ENCODE peak calls at places on chromosomes 6 and 20, in nine cellular contexts. Y is ovary, P is tibial nerve, Z is K562, O is transverse colon, I is SK-N-SH, U is sigmoid colon, R is stomach, B is HepG2. E is an unnamed sample. For H3K27me3 and H3K36me3, the result is how much of the 10 kb centered on the place peaks cover.

GRCh38 chr6:81969814-81970213 is 217.3 kb upstream of the TENT5A start:
- DNase-seq in U (no peak), R (no peak), I (no peak), P (no peak), Y (no peak), O (no peak), Z (no peak), B (no peak), E (no peak)

GRCh38 chr6:116217069-116217468 is 36.8 kb downstream of the TSPYL4 start:
- DNase-seq in O (no peak), U (no peak), P (no peak), B (peak), Z (peak), I (no peak), R (no peak), Y (no peak), E (no peak)

GRCh38 chr6:141726158-141726557 is 406.6 kb upstream of the GJE1 start:
- DNase-seq in P (no peak), I (no peak), O (no peak), U (no peak), R (no peak), B (no peak), Y (no peak), Z (no peak), E (no peak)

GRCh38 chr20:1600736-1601135 is 19.1 kb downstream of the SIRPB1 start:
- DNase-seq in I (no peak), Y (no peak), P (no peak), R (no peak), B (no peak), Z (no peak), O (no peak), U (no peak), E (no peak)

GRCh38 chr6:77633993-77634392 is 18.8 kb upstream of the MEI4 start:
- DNase-seq in B (no peak), I (no peak), P (no peak), R (no peak), Y (no peak), O (no peak), U (no peak), Z (no peak), E (no peak)

GRCh38 chr6:53725791-53726575 is 60.4 kb upstream of the KLHL31 start:
- DNase-seq in P (peak), U (peak), B (peak), Z (peak), I (peak), R (peak), Y (peak), O (peak), E (peak)

GRCh38 chr20:44409132-44409600 is 53.7 kb downstream of the HNF4A start:
- DNase-seq in Z (no peak), U (no peak), P (no peak), O (no peak), Y (no peak), I (no peak), B (no peak), R (no peak), E (no peak)

GRCh38 chr20:61440548-61441055 is 188.5 kb downstream of the CDH4 start:
- DNase-seq in U (no peak), Y (no peak), I (no peak), B (no peak), O (no peak), Z (no peak), R (no peak), P (no peak), E (no peak)

GRCh38 chr6:44119704-44120262 is 7.5 kb downstream of the MRPL14 start:
- DNase-seq in I (no peak), B (no peak), Z (no peak), U (no peak), P (no peak), R (no peak), Y (no peak), O (no peak), E (no peak)

GRCh38 chr20:51906694-51907093 is 104.4 kb upstream of the SALL4 start:
- DNase-seq in P (no peak), B (peak), Y (no peak), U (no peak), R (no peak), Z (no peak), I (no peak), O (no peak), E (no peak)

GRCh38 chr6:145017516-145017915 is 717.8 kb downstream of the EPM2A start:
- DNase-seq in R (no peak), Y (no peak), I (no peak), B (no peak), Z (no peak), P (no peak), U (no peak), O (no peak), E (no peak)

GRCh38 chr20:32807706-32808105 is 12.0 kb upstream of the MAPRE1 start:
- DNase-seq in R (no peak), U (no peak), B (no peak), P (no peak), Z (no peak), Y (no peak), O (no peak), I (no peak), E (no peak)

GRCh38 chr6:28737750-28738395 is 185.9 kb downstream of the TRIM27 start:
- DNase-seq in Y (no peak), I (no peak), R (no peak), U (no peak), P (no peak), Z (peak), O (no peak), B (no peak), E (no peak)
- H3K27me3 ChIP-seq in Y (under half), I (half or more), R (under half), U (half or more), P (under half), Z (under half), O (half or more), B (half or more), E (half or more)

DNA sequence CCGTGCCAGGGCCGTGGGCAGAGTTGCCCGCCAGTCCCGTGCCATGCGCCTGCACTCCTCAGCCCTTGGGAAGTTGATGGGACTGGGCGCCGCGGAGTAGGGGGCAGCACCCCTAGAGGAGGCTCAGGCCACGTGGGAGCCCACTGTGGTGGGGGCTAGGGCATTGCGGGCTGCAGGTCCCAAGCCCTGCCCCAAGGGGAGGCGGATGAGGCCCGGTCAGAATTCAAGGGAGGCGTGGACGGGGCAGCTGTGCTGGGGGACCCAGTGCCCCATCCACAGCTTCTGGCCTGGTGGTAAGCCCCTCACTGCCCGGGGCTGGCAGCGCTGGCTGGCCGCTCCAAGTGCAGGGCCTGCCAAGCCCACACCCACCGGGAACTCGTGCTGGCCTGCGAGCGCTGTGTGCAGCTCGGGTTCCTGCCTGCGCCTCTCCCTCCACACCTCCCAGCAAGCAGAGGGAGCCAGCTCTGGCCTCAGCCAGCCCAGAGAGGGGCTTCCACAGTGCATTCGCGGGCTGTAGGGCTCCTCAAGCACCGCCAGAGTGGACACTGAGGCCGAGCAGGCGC is 317.8 kb downstream of the HAO1 start:
- DNase-seq in U (no peak), R (no peak), I (no peak), P (no peak), O (no peak), Z (no peak), B (no peak), Y (no peak), E (no peak)
- H3K36me3 ChIP-seq in U (under half), R (under half), I (under half), P (under half), O (under half), Z (under half), B (under half), Y (under half), E (under half)

GRCh38 chr20:41617059-41617921 is 887 bp downstream of the CHD6 start:
- DNase-seq in P (no peak), R (no peak), I (peak), Z (peak), O (peak), B (peak), U (peak), Y (peak), E (no peak)
- TF ChIP-seq EP300 in P (no peak), R (no peak), I (no peak), Z (no peak), O (no peak), B (no peak), U (no peak), Y (no peak), E (no peak)

GRCh38 chr20:46139243-46139889 is 21.3 kb downstream of the CD40 start:
- DNase-seq in O (no peak), U (no peak), P (no peak), R (no peak), Y (no peak), I (peak), B (no peak), Z (no peak), E (no peak)
- H3K27me3 ChIP-seq in O (half or more), U (half or more), P (under half), R (under half), Y (under half), I (under half), B (half or more), Z (under half), E (under half)

DNA sequence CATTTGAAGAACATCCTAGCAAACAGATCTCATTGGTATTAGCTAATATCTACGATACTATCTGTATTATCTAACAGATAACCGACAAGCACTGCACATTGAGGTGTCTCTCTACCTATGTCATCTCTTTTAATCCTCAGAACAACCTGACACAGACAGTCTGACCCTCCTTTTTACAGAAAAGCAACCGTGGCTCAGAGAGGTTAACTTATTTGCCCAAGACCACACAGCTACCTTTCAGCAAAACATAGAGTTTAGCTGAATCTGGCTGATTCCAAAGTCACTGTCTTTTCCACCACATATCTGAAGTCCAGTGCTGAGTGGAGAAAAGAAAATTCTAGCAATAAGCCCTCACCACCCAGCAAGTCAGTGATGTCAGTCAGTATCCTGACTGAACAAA is 358.7 kb upstream of the JARID2 start:
- DNase-seq in I (no peak), O (no peak), B (no peak), Y (no peak), U (no peak), R (no peak), Z (no peak), P (no peak), E (no peak)
- H3K36me3 ChIP-seq in I (under half), O (under half), B (under half), Y (under half), U (under half), R (under half), Z (under half), P (under half), E (under half)

DNA sequence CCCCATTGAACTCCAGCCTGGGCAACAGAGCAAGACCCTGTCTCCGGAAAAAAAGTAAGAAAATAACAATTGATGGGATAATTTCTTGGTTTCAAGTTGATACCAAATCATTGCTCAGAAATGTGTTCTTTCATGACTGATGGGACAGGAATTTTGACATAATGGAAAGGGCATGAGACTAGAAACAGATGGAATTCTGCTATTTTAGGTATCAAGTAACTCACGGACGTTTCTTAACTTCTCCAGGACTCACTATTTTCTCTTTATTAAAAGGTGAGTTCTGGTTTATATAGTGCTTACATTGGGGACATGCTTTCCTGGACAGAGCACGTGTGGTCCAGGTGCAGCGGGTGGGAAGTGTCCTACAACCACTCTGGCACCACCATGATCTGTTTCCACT is 6.0 kb upstream of the DSP start:
- DNase-seq in O (no peak), Y (no peak), P (no peak), U (no peak), B (no peak), Z (no peak), I (no peak), R (no peak), E (no peak)
- TF ChIP-seq EP300 in O (no peak), Y (no peak), P (no peak), U (no peak), B (no peak), Z (no peak), I (no peak), R (no peak), E (no peak)

GRCh38 chr6:167325766-167326165 is 880 bp downstream of the TTLL2 start:
- DNase-seq in R (no peak), P (no peak), O (no peak), U (no peak), I (no peak), B (no peak), Z (no peak), Y (no peak), E (peak)
- H3K27me3 ChIP-seq in R (under half), P (under half), O (under half), U (under half), I (under half), B (under half), Z (half or more), Y (under half), E (under half)

E was measured in suprapubic skin.